ENCODE peak calls at places on chromosomes 12 and 14, in six cellular contexts. Z is tibial artery; H is upper lobe of right lung; W is mesenchymal stem cell; T is ascending aorta; C is CD8-positive, alpha-beta T cell. G is an unnamed sample. For H3K4me1, the result is how much of the 10 kb centered on the place peaks cover.

GRCh38 chr12:113097716-113098427 is 37.7 kb downstream of the RASAL1 start:
- DNase-seq in Z (no peak), H (no peak), W (peak), T (peak), C (no peak), G (no peak)

GRCh38 chr12:33721561-33721960 is 281.9 kb upstream of the SYT10 start:
- DNase-seq in Z (no peak), H (no peak), W (no peak), T (no peak), C (no peak), G (no peak)

GRCh38 chr12:75491169-75491568 is 10.6 kb downstream of the GLIPR1 start:
- DNase-seq in Z (no peak), H (no peak), W (no peak), T (no peak), C (no peak), G (no peak)

GRCh38 chr12:5905757-5906156 is 39.3 kb downstream of the ANO2 start:
- DNase-seq in Z (no peak), H (no peak), W (no peak), T (peak), C (no peak), G (no peak)

GRCh38 chr14:29262979-29263378 is 496.4 kb downstream of the FOXG1 start:
- DNase-seq in Z (no peak), H (no peak), W (no peak), T (no peak), C (no peak), G (no peak)

GRCh38 chr12:62332598-62332997 is 72.4 kb downstream of the USP15 start:
- DNase-seq in Z (no peak), H (no peak), W (peak), T (no peak), C (no peak), G (no peak)

GRCh38 chr12:57242329-57242690 is 8.7 kb downstream of the STAC3 start:
- DNase-seq in Z (peak), H (peak), W (no peak), T (no peak), C (no peak), G (no peak)

GRCh38 chr12:33967760-33968159 is 54.5 kb upstream of the ALG10 start:
- DNase-seq in Z (no peak), H (no peak), W (no peak), T (no peak), C (no peak), G (no peak)

GRCh38 chr14:54003064-54003463 is 46.4 kb upstream of the BMP4 start:
- DNase-seq in Z (no peak), H (no peak), W (peak), T (no peak), C (no peak), G (no peak)

GRCh38 chr12:28998662-28999120 is 150.4 kb upstream of the FAR2 start:
- DNase-seq in Z (no peak), H (no peak), W (peak), T (no peak), C (no peak), G (peak)

GRCh38 chr12:60265741-60266140 is 669.9 kb downstream of the SLC16A7 start:
- DNase-seq in Z (no peak), H (no peak), W (no peak), T (no peak), C (no peak), G (no peak)

GRCh38 chr12:51884676-51885229 is 3.1 kb upstream of the ANKRD33 start:
- DNase-seq in Z (no peak), H (peak), W (peak), T (no peak), C (no peak), G (no peak)

GRCh38 chr14:95784137-95784536 is 70.2 kb upstream of the TCL1A start:
- DNase-seq in Z (no peak), H (no peak), W (no peak), T (no peak), C (no peak), G (peak)

GRCh38 chr14:75063491-75064204 is at the start of gene ACYP1:
- DNase-seq in Z (peak), H (peak), W (peak), T (peak), C (peak), G (peak)

GRCh38 chr14:60197629-60198318 is 32.6 kb upstream of the DHRS7 start:
- DNase-seq in Z (no peak), H (no peak), W (no peak), T (no peak), C (no peak), G (no peak)

GRCh38 chr12:76967181-76967885 is 88.5 kb upstream of the CSRP2 start:
- DNase-seq in Z (no peak), H (no peak), W (no peak), T (no peak), C (no peak), G (no peak)

GRCh38 chr12:5014269-5014668 is 29.4 kb upstream of the KCNA5 start:
- DNase-seq in Z (no peak), H (no peak), W (no peak), T (no peak), C (no peak), G (no peak)

GRCh38 chr12:31524791-31525495 is 66.0 kb downstream of the DENND5B start:
- DNase-seq in Z (no peak), H (no peak), W (peak), T (no peak), C (no peak), G (no peak)

GRCh38 chr12:130498589-130499385 is 161.1 kb downstream of the PIWIL1 start:
- DNase-seq in Z (no peak), H (no peak), W (no peak), T (no peak), C (no peak), G (no peak)

DNA sequence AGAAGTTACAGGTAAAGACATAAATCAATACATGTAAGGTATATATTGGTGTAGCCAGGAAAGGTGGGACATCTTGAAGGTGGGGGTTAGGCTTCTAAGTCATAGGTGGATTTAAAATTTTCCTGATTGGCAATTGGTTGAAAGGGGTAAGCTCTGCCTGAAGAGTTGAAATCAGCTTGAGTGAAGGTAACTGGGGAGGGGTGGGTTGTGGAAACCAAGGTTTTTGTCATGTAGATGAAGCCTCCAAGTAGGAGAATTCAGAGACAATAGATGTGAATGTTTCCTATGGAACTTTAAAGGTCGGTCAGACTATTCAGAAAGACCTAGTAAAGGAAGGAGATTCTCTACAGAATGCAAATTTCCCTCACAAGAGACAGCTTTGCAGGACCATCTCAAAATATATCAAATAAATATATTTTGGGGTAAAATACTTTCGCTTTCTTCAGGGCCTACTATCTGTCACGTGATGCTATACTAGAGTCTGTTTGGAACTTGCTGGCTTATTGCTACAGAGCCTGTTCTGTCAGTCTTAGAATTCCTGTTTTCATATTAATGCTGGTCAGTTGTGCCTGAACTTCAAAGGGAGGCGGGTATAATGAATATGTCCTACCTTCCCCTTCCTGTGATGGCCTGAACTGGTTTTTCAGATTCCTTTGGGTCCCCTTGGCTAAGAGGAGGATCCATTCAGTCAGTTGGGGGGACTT is 20.6 kb upstream of the SPATA7 start:
- DNase-seq in Z (no peak), H (no peak), W (no peak), T (no peak), C (no peak), G (peak)
- H3K4me1 ChIP-seq in Z (under half), H (under half), W (under half), T (under half), C (under half), G (under half)

GRCh38 chr14:98176910-98177309 is 1095.1 kb downstream of the BCL11B start:
- DNase-seq in Z (no peak), H (no peak), W (no peak), T (no peak), C (no peak), G (no peak)

GRCh38 chr14:98175436-98175835 is 1096.6 kb downstream of the BCL11B start:
- DNase-seq in Z (no peak), H (no peak), W (no peak), T (no peak), C (no peak), G (no peak)

GRCh38 chr14:98174031-98174430 is 1098.0 kb downstream of the BCL11B start:
- DNase-seq in Z (no peak), H (no peak), W (no peak), T (no peak), C (no peak), G (no peak)

GRCh38 chr14:98177551-98177950 is 1094.4 kb downstream of the BCL11B start:
- DNase-seq in Z (no peak), H (no peak), W (no peak), T (no peak), C (no peak), G (no peak)

GRCh38 chr14:98175881-98176280 is 1096.1 kb downstream of the BCL11B start:
- DNase-seq in Z (no peak), H (no peak), W (no peak), T (no peak), C (no peak), G (no peak)
- H3K4me1 ChIP-seq in Z (under half), H (under half), W (under half), T (under half), C (half or more), G (under half)

GRCh38 chr14:72961579-72962335 is 35.5 kb downstream of the DCAF4 start:
- DNase-seq in Z (no peak), H (no peak), W (peak), T (no peak), C (no peak), G (no peak)
- H3K4me1 ChIP-seq in Z (under half), H (under half), W (under half), T (under half), C (under half), G (under half)

GRCh38 chr14:103101257-103101963 is 6.9 kb downstream of the EXOC3L4 start:
- DNase-seq in Z (no peak), H (no peak), W (no peak), T (no peak), C (no peak), G (no peak)
- H3K4me1 ChIP-seq in Z (under half), H (under half), W (under half), T (under half), C (under half), G (under half)

GRCh38 chr14:104695660-104696000 is 6.2 kb downstream of the INF2 start:
- DNase-seq in Z (no peak), H (no peak), W (no peak), T (no peak), C (no peak), G (no peak)

GRCh38 chr14:104693482-104694431 is 4.3 kb downstream of the INF2 start:
- DNase-seq in Z (no peak), H (no peak), W (no peak), T (no peak), C (no peak), G (no peak)

GRCh38 chr14:104692939-104693315 is 3.5 kb downstream of the INF2 start:
- DNase-seq in Z (no peak), H (no peak), W (no peak), T (no peak), C (no peak), G (no peak)

GRCh38 chr14:104694991-104695659 is 5.7 kb downstream of the INF2 start:
- DNase-seq in Z (no peak), H (no peak), W (peak), T (no peak), C (peak), G (no peak)

GRCh38 chr14:104694475-104694950 is 5.1 kb downstream of the INF2 start:
- DNase-seq in Z (no peak), H (no peak), W (no peak), T (no peak), C (no peak), G (no peak)
- H3K4me1 ChIP-seq in Z (half or more), H (half or more), W (half or more), T (half or more), C (half or more), G (under half)

GRCh38 chr14:93045965-93046695 is 69.6 kb downstream of the ITPK1 start:
- DNase-seq in Z (no peak), H (no peak), W (peak), T (no peak), C (no peak), G (no peak)

GRCh38 chr14:93042968-93043940 is 72.5 kb downstream of the ITPK1 start:
- DNase-seq in Z (peak), H (peak), W (no peak), T (peak), C (no peak), G (no peak)

GRCh38 chr14:93045211-93045674 is 70.5 kb downstream of the ITPK1 start:
- DNase-seq in Z (no peak), H (no peak), W (no peak), T (no peak), C (no peak), G (peak)

GRCh38 chr14:93044601-93045000 is 71.1 kb downstream of the ITPK1 start:
- DNase-seq in Z (no peak), H (peak), W (no peak), T (no peak), C (no peak), G (no peak)

GRCh38 chr14:93044116-93044515 is 71.6 kb downstream of the ITPK1 start:
- DNase-seq in Z (no peak), H (no peak), W (no peak), T (no peak), C (no peak), G (no peak)
- H3K4me1 ChIP-seq in Z (half or more), H (half or more), W (under half), T (half or more), C (half or more), G (under half)

GRCh38 chr14:91348861-91349465 is 68.7 kb downstream of the CCDC88C start:
- DNase-seq in Z (no peak), H (no peak), W (no peak), T (no peak), C (no peak), G (no peak)

GRCh38 chr14:91350813-91351507 is 66.7 kb downstream of the CCDC88C start:
- DNase-seq in Z (no peak), H (no peak), W (no peak), T (no peak), C (peak), G (no peak)

GRCh38 chr14:91350483-91350812 is 67.2 kb downstream of the CCDC88C start:
- DNase-seq in Z (no peak), H (no peak), W (no peak), T (no peak), C (no peak), G (no peak)

GRCh38 chr14:91351508-91351853 is 66.1 kb downstream of the CCDC88C start:
- DNase-seq in Z (no peak), H (no peak), W (no peak), T (no peak), C (no peak), G (no peak)

GRCh38 chr14:91349481-91350074 is 68.0 kb downstream of the CCDC88C start:
- DNase-seq in Z (no peak), H (no peak), W (no peak), T (no peak), C (peak), G (no peak)
- H3K4me1 ChIP-seq in Z (under half), H (under half), W (under half), T (under half), C (half or more), G (under half)

GRCh38 chr14:68467425-68467824 is 325.4 kb downstream of the ZFP36L1 start:
- DNase-seq in Z (no peak), H (no peak), W (no peak), T (no peak), C (no peak), G (no peak)

GRCh38 chr14:68464716-68465115 is 328.2 kb downstream of the ZFP36L1 start:
- DNase-seq in Z (no peak), H (no peak), W (no peak), T (no peak), C (no peak), G (no peak)

GRCh38 chr14:68468437-68469207 is 324.2 kb downstream of the ZFP36L1 start:
- DNase-seq in Z (no peak), H (no peak), W (peak), T (no peak), C (peak), G (no peak)

GRCh38 chr14:68469208-68469713 is 323.6 kb downstream of the ZFP36L1 start:
- DNase-seq in Z (no peak), H (no peak), W (no peak), T (no peak), C (no peak), G (peak)

DNA sequence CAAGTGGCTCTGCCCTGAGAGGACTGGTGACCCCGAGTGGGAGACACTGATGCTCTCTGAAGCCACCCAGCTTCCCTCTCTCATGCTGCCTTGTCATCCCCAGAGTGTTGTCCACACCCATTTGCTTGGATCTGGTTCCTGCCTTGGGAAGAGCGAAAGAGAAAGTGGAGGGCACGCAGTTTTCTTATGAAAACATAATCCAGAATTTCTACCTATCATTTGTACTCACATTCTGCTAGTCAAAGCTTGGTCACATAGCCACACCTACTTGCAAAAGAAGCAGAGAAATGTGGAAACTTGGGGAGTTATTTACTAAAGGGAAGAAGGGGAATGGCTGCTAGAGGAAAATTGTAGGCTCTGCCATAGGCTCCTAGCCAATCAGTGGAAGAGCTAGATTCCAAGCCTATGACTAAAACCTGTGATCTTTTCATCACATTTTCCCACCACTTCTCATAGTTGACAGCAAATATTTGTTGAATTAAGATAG is 326.3 kb downstream of the ZFP36L1 start:
- DNase-seq in Z (no peak), H (no peak), W (peak), T (peak), C (no peak), G (no peak)
- H3K4me1 ChIP-seq in Z (under half), H (under half), W (under half), T (under half), C (under half), G (under half)

DNA sequence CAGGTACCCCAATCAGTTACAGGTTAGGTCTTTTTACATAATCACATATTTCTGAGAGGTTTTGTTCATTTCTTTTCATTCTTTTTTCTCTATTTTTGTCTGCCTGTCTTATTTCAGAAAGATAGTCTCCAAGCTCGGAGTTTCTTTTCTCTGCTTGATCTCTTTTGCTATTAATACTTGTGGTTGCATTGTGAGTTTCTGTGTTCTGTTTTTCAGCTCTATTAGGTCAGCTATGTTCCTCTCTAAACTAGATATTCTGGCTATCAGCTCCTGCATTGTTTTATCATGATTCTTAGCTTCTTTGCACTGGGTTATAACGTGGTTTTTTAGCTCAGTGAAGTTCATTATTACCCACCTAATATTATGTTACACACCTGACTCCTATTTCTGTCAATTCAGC is 914.1 kb downstream of the TRHDE start:
- DNase-seq in Z (no peak), H (no peak), W (no peak), T (no peak), C (no peak), G (no peak)
- H3K4me1 ChIP-seq in Z (under half), H (under half), W (under half), T (under half), C (under half), G (under half)

GRCh38 chr12:777550-778047 is 25.2 kb downstream of the WNK1 start:
- DNase-seq in Z (no peak), H (no peak), W (no peak), T (no peak), C (no peak), G (no peak)
- H3K4me1 ChIP-seq in Z (under half), H (half or more), W (under half), T (half or more), C (under half), G (under half)